ENCODE peak calls at places on chromosomes 3 and 15, in five cellular contexts. Z, T, N, L and I are unnamed samples.

GRCh38 chr3:65633018-65633417 is 405.7 kb downstream of the MAGI1 start:
- DNase-seq in Z (no peak), T (no peak), N (no peak), L (no peak), I (no peak)

GRCh38 chr15:101618861-101619614 is 33.1 kb downstream of the TM2D3 start:
- DNase-seq in Z (no peak), T (no peak), N (no peak), L (no peak), I (no peak)

GRCh38 chr3:29333520-29333919 is 52.6 kb downstream of the RBMS3 start:
- DNase-seq in Z (no peak), T (no peak), N (no peak), L (no peak), I (no peak)

GRCh38 chr3:83438177-83438576 is 1520.6 kb upstream of the CADM2 start:
- DNase-seq in Z (no peak), T (no peak), N (no peak), L (no peak), I (no peak)

GRCh38 chr15:61681038-61681418 is 379.2 kb downstream of the VPS13C start:
- DNase-seq in Z (no peak), T (peak; percentile 42), N (no peak), L (no peak), I (no peak)

GRCh38 chr3:159964166-159964973 is 24.3 kb upstream of the IL12A start:
- DNase-seq in Z (no peak), T (no peak), N (no peak), L (peak; percentile 46), I (no peak)

GRCh38 chr3:146165370-146165769 is 4.4 kb upstream of the PLOD2 start:
- DNase-seq in Z (no peak), T (no peak), N (no peak), L (no peak), I (no peak)

GRCh38 chr3:134446800-134447199 is 39.0 kb downstream of the ANAPC13 start:
- DNase-seq in Z (no peak), T (no peak), N (no peak), L (no peak), I (no peak)

GRCh38 chr3:32819581-32820348 is 2.0 kb downstream of the TRIM71 start:
- DNase-seq in Z (no peak), T (peak; percentile 53), N (no peak), L (peak; percentile 43), I (no peak)

GRCh38 chr3:5140230-5140621 is 18.1 kb downstream of the ARL8B start:
- DNase-seq in Z (no peak), T (no peak), N (no peak), L (no peak), I (no peak)

GRCh38 chr15:68598171-68599152 is 19.7 kb downstream of the CORO2B start:
- DNase-seq in Z (no peak), T (no peak), N (no peak), L (no peak), I (no peak)

GRCh38 chr3:129534428-129535027 is 6.1 kb downstream of the RHO start:
- DNase-seq in Z (no peak), T (peak; percentile 36), N (peak; percentile 10), L (peak; percentile 41), I (no peak)

GRCh38 chr15:67253517-67254237 is 784 bp downstream of the AAGAB start:
- DNase-seq in Z (no peak), T (no peak), N (no peak), L (no peak), I (no peak)

GRCh38 chr3:72092778-72093177 is 307.8 kb upstream of the PROK2 start:
- DNase-seq in Z (no peak), T (no peak), N (no peak), L (no peak), I (no peak)

GRCh38 chr15:69508659-69509058 is 56.0 kb downstream of the RPLP1 start:
- DNase-seq in Z (no peak), T (no peak), N (no peak), L (no peak), I (peak; percentile 34)

GRCh38 chr15:90871097-90871715 is 2.8 kb downstream of the FURIN start:
- DNase-seq in Z (no peak), T (peak; percentile 62), N (peak; percentile 89), L (peak; percentile 76), I (no peak)

GRCh38 chr15:92683511-92683834 is 27.9 kb upstream of the FAM174B start:
- DNase-seq in Z (no peak), T (peak; percentile 91), N (no peak), L (peak; percentile 74), I (no peak)

GRCh38 chr3:172787746-172788145 is 37.2 kb downstream of the ECT2 start:
- DNase-seq in Z (no peak), T (no peak), N (no peak), L (no peak), I (no peak)

GRCh38 chr3:1616715-1617114 is 482.0 kb upstream of the CNTN4 start:
- DNase-seq in Z (no peak), T (no peak), N (no peak), L (no peak), I (no peak)

GRCh38 chr3:42033741-42034140 is 57.4 kb upstream of the TRAK1 start:
- DNase-seq in Z (no peak), T (no peak), N (no peak), L (no peak), I (no peak)

GRCh38 chr3:84963137-84963536 is 4.3 kb downstream of the CADM2 start:
- DNase-seq in Z (no peak), T (peak; percentile 49), N (no peak), L (no peak), I (no peak)

GRCh38 chr3:15287565-15288330 is 44.6 kb downstream of the SH3BP5 start:
- DNase-seq in Z (peak; percentile 76), T (no peak), N (peak; percentile 49), L (peak; percentile 62), I (peak; percentile 93)

GRCh38 chr3:102410616-102411015 is 24.2 kb upstream of the ZPLD1 start:
- DNase-seq in Z (no peak), T (no peak), N (no peak), L (no peak), I (no peak)

GRCh38 chr3:70856414-70857162 is 544.1 kb upstream of the MDFIC2 start:
- DNase-seq in Z (no peak), T (no peak), N (no peak), L (no peak), I (no peak)

GRCh38 chr3:57794951-57795350 is 38.8 kb downstream of the SLMAP start:
- DNase-seq in Z (no peak), T (no peak), N (no peak), L (no peak), I (no peak)

GRCh38 chr3:42582474-42583070 is 805 bp upstream of the SEC22C start:
- DNase-seq in Z (no peak), T (peak; percentile 64), N (no peak), L (no peak), I (no peak)

DNA sequence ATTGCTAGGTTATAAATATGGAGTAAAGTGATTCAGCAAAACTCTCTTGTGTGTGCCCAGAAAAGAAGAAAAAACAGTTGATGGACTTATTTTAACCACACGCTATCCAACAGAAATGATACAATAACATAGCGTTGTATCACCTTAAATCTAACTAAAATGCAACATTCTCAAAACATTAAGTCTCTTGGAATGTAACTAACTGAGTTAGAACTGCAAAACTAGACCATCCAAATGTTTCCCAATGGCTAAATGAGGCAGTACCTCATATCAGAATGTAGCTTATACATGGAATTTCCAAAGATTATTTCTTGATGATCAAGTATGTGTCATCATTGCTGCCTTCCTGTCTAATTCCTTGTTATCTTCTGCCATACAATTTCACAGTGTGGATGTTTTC is 187.9 kb downstream of the CNTN3 start:
- DNase-seq in Z (no peak), T (no peak), N (no peak), L (no peak), I (no peak)
- H3K4me3 ChIP-seq in Z (no peak overlapping the region), T (no peak overlapping the region), N (no peak overlapping the region), L (no peak overlapping the region), I (no peak overlapping the region)

DNA sequence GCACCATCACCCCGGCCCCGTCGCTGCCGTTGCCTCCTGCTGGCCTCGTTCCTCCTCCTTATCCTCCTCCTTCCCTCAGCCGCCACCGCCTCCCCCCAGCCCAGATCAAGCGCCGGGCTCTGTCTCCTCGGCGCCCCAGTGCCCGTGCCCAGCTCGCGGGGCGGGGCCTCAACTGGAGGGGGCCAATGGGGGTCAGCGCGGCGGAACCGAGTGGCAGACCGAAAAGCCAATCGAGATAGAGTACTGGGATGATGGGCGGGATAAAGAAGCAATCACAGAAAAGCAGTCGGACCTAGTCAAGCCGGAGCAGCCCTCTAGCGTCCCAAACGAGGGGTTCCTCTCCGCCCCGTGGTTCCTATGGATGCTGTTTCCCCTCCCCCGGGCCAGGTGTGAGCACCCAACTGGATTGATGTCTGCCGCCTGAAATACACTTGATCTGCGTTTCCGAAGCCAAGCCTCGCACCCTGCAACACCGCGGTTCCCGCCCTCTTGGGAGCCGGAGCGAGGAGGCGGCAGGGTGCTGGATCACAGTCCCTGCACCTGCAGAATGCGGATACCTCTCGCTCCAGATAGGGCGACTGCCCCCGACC is at the start of gene FRMD5:
- DNase-seq in Z (peak; percentile 56), T (peak; percentile 99), N (peak; percentile 90), L (peak; percentile 95), I (peak; percentile 89)
- TF ChIP-seq CTCF in Z (peak; percentile 26), T (no peak), N (peak; percentile 41), L (peak; percentile 32), I (peak; percentile 29)

GRCh38 chr3:40386213-40386612 is 771 bp upstream of the ENTPD3 start:
- DNase-seq in Z (no peak), T (no peak), N (no peak), L (no peak), I (no peak)

GRCh38 chr3:40382617-40382979 is 4.4 kb upstream of the ENTPD3 start:
- DNase-seq in Z (no peak), T (no peak), N (no peak), L (no peak), I (no peak)

GRCh38 chr3:40387895-40388254 is 891 bp downstream of the ENTPD3 start:
- DNase-seq in Z (no peak), T (peak; percentile 33), N (no peak), L (no peak), I (no peak)

GRCh38 chr3:40381904-40382616 is 4.9 kb upstream of the ENTPD3 start:
- DNase-seq in Z (no peak), T (no peak), N (no peak), L (no peak), I (no peak)

DNA sequence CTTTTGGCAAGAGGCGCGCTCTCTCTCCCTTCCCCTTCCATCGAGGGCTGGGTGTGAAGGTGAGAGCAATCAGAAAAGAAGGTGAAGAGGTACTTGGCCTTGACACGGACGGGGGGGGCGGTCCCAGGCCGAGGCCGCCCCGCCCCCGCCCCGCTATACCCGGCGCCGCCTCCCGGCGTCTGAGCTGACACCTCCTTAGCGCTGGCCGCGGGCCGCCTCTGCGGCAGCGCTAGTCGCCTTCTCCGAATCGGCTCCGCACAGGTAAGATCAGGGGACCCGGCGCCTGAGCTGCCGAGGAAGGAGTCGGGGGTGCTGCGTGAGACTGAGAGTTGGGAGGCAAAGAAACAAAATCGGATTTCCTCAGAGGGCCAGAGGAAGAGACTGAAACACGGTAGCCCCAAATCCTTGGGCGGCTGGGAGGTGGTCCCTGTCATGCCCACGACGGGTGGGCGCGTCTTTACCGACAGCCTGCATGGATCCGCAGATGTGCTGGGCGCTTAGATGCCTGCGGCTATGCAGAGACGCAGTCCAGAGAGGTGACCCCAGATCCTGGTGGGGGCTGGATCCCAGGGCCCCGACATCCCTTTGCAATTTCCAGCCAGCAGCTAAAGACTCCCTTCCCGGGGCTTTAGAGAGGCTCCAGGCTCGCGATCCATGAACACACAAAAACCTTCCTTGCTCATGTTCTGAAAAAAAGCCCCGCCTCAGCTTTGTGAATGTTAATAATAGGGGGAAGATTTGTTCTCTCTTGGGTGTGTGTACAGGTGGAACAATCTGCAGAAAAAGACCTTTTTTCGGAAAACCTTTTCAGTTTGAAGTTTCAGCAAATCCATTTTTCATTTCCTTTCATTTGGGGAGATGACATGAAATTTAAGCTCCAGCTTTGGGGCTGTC is at the start of gene ENTPD3:
- DNase-seq in Z (no peak), T (peak; percentile 87), N (peak; percentile 88), L (peak; percentile 67), I (no peak)
- H3K4me3 ChIP-seq in Z (peak within 1 kb of the TSS; percentile 40), T (peak within 1 kb of the TSS; percentile 88), N (peak within 1 kb of the TSS; percentile 31), L (peak within 1 kb of the TSS; percentile 57), I (peak within 1 kb of the TSS; percentile 47)

GRCh38 chr3:60431599-60431958 is 819.7 kb downstream of the FHIT start:
- DNase-seq in Z (no peak), T (peak; percentile 78), N (no peak), L (no peak), I (no peak)
- TF ChIP-seq CTCF in Z (no peak), T (peak; percentile 54), N (no peak), L (no peak), I (no peak)